ENCODE peak calls at places on chromosome 12, in four cellular contexts. Q, T, G and E are unnamed samples.

GRCh38 chr12:49750027-49750977 is 8.9 kb downstream of the TMBIM6 start:
- DNase-seq in Q (no peak), T (no peak), G (no peak), E (no peak)

GRCh38 chr12:48668996-48669395 is 13.0 kb downstream of the KANSL2 start:
- DNase-seq in Q (no peak), T (no peak), G (no peak), E (no peak)

GRCh38 chr12:92123780-92124707 is 21.6 kb downstream of the BTG1 start:
- DNase-seq in Q (no peak), T (no peak), G (no peak), E (no peak)

GRCh38 chr12:34406996-34407300 is 384.7 kb downstream of the ALG10 start:
- DNase-seq in Q (peak; percentile 57), T (peak; percentile 12), G (no peak), E (peak; percentile 10)

GRCh38 chr12:28882444-28882843 is 266.6 kb upstream of the FAR2 start:
- DNase-seq in Q (no peak), T (no peak), G (no peak), E (no peak)

GRCh38 chr12:5083955-5084849 is 40.5 kb downstream of the KCNA5 start:
- DNase-seq in Q (no peak), T (no peak), G (peak; percentile 73), E (no peak)

GRCh38 chr12:106493531-106493930 is 89.3 kb upstream of the RFX4 start:
- DNase-seq in Q (no peak), T (no peak), G (no peak), E (no peak)

GRCh38 chr12:116539905-116540482 is 19.2 kb upstream of the MAP1LC3B2 start:
- DNase-seq in Q (no peak), T (peak; percentile 62), G (no peak), E (no peak)

GRCh38 chr12:109822951-109823411 is 10.2 kb downstream of the TRPV4 start:
- DNase-seq in Q (no peak), T (no peak), G (no peak), E (no peak)

GRCh38 chr12:52139579-52140062 is 52.2 kb downstream of the KRT80 start:
- DNase-seq in Q (no peak), T (peak; percentile 87), G (peak; percentile 29), E (no peak)

GRCh38 chr12:75825686-75826085 is 205.9 kb downstream of the PHLDA1 start:
- DNase-seq in Q (no peak), T (no peak), G (peak; percentile 54), E (no peak)

GRCh38 chr12:113880337-113880736 is 85.8 kb downstream of the RBM19 start:
- DNase-seq in Q (no peak), T (no peak), G (no peak), E (no peak)

GRCh38 chr12:126069549-126070165 is 1004.4 kb downstream of the AACS start:
- DNase-seq in Q (no peak), T (peak; percentile 78), G (no peak), E (no peak)

GRCh38 chr12:63964301-63964700 is 119.8 kb downstream of the SRGAP1 start:
- DNase-seq in Q (no peak), T (no peak), G (no peak), E (no peak)

GRCh38 chr12:128734391-128734790 is 89.4 kb downstream of the SLC15A4 start:
- DNase-seq in Q (no peak), T (no peak), G (no peak), E (no peak)

GRCh38 chr12:111842556-111843396 is 748 bp downstream of the MAPKAPK5 start:
- DNase-seq in Q (no peak), T (no peak), G (no peak), E (peak; percentile 84)

GRCh38 chr12:127083028-127083949 is 1183.7 kb upstream of the TMEM132C start:
- DNase-seq in Q (no peak), T (no peak), G (peak; percentile 61), E (no peak)

GRCh38 chr12:92170050-92170449 is 24.4 kb upstream of the BTG1 start:
- DNase-seq in Q (no peak), T (no peak), G (no peak), E (no peak)

GRCh38 chr12:105120551-105120950 is 13.0 kb downstream of the WASHC4 start:
- DNase-seq in Q (no peak), T (no peak), G (no peak), E (no peak)

GRCh38 chr12:31491819-31492598 is 98.9 kb downstream of the DENND5B start:
- DNase-seq in Q (no peak), T (no peak), G (peak; percentile 75), E (no peak)

GRCh38 chr12:104720346-104721064 is 237.6 kb downstream of the SLC41A2 start:
- DNase-seq in Q (peak; percentile 63), T (no peak), G (no peak), E (peak; percentile 87)

GRCh38 chr12:100447405-100447804 is 26.3 kb upstream of the NR1H4 start:
- DNase-seq in Q (no peak), T (no peak), G (no peak), E (no peak)

GRCh38 chr12:11863988-11864387 is 206.8 kb upstream of the BCL2L14 start:
- DNase-seq in Q (no peak), T (no peak), G (no peak), E (no peak)

GRCh38 chr12:68294246-68294645 is 37.9 kb downstream of the MDM1 start:
- DNase-seq in Q (no peak), T (no peak), G (no peak), E (no peak)

GRCh38 chr12:48237048-48237630 is 34.0 kb upstream of the OR10AD1 start:
- DNase-seq in Q (no peak), T (no peak), G (no peak), E (no peak)

GRCh38 chr12:115320451-115320850 is 636.5 kb upstream of the TBX3 start:
- DNase-seq in Q (no peak), T (no peak), G (no peak), E (no peak)

GRCh38 chr12:52333321-52333720 is 12.1 kb upstream of the KRT83 start:
- DNase-seq in Q (no peak), T (no peak), G (no peak), E (no peak)

GRCh38 chr12:124383028-124383427 is 88.1 kb downstream of the RFLNA start:
- DNase-seq in Q (no peak), T (no peak), G (no peak), E (no peak)

GRCh38 chr12:6373022-6373787 is 2.2 kb downstream of the SCNN1A start:
- DNase-seq in Q (peak; percentile 26), T (no peak), G (no peak), E (peak; percentile 59)

GRCh38 chr12:642633-643477 is 20.4 kb downstream of the NINJ2 start:
- DNase-seq in Q (peak; percentile 92), T (peak; percentile 87), G (peak; percentile 32), E (peak; percentile 83)
- H3K4me1 ChIP-seq in Q (no peaks in the 10 kb centered on the region), T (no peaks in the 10 kb centered on the region), G (peaks cover 29% of the 10 kb centered on the region), E (peaks cover 5% of the 10 kb centered on the region)

DNA sequence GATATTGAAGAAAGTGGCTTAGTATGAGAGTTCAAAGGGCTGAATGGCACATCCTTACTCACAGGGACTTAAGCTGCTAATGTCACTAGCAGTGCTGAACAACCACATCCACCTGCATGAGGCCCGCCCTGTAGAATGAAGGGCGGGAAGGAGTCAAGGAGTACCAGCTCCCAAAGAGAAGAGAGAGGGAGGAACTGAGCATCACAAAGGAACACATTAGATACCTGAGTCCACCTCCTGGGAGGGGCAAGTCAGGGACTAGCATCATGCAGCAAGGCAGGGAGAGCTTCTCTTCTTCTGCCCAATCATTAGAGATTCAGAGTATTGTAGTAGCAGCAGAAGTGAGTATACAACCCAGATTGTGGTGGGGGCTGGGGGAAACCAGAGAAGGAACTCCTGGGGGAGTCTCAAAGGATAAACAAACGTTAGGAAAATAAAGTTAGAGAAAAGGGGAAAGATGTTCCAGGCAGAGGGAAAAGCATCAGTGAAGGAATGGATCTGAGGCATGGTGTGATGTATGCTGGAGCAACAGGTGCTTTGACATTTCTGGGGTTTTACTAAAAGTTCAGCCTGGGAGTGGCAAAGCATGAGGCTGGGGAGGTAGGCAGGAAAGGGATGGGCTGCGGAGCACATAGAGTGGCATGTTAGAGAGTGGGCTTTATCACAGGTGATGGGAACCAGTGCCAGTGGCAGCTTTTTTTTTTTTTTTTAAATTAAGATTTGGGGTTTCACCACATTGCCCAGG is 21.0 kb upstream of the GRIP1 start:
- DNase-seq in Q (no peak), T (no peak), G (no peak), E (no peak)
- H3K27me3 ChIP-seq in Q (no peaks in the 10 kb centered on the region), T (no peaks in the 10 kb centered on the region), G (no peaks in the 10 kb centered on the region), E (no peaks in the 10 kb centered on the region)

DNA sequence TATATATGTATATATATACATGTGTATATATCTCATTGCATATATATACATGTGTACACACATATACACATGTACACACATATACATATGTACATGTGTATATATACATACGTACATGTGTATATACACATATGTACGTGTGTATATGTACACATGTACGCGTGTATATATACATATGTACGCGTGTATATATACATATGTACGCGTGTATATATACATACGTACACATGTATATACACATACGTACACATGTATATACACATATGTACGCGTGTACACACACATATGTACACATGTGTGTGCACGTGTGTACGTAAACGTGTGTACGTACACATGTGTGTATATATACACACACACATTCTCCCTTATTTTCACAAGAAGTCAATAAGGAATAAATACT is 141.6 kb upstream of the TMCC3 start:
- DNase-seq in Q (no peak), T (no peak), G (no peak), E (no peak)
- H3K27ac ChIP-seq in Q (no peak overlapping the region), T (no peak overlapping the region), G (no peak overlapping the region), E (no peak overlapping the region)

DNA sequence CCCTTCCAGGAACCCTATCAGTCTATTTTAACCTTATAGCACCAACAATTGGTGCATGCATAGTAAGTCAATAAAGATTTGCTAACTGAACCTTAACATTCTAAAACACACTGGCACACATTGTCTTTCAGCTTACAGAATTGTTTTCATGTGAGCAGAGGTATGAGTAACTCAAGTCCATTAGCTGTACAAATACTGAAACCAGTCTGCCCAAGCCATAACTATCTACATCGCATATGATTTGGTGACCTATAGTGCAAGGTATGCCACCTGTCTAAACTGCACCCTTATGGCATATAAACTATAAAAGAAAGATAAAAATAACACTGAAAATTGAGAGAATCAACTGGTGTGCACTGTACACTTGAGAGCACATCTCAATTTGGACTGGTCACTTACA is 34.8 kb downstream of the SBNO1 start:
- DNase-seq in Q (no peak), T (no peak), G (no peak), E (no peak)
- H3K4me1 ChIP-seq in Q (no peaks in the 10 kb centered on the region), T (no peaks in the 10 kb centered on the region), G (no peaks in the 10 kb centered on the region), E (no peaks in the 10 kb centered on the region)

DNA sequence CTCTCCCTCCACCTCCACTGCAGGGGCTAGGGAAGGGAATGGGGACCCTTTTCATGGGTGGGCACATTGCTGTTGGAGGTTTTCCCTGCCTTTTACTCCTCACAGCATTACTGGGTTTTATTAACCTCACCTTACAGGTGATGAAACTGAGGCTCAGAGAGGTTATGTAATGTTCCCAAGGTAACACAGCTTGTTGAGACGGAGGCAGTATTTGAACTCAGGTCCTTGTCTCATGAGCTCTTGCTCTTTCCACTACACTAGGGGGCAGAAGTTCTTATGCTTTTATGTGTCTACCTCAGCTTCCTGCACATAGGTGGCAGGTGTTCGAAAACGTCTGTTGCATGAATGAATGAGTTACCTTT is 11.7 kb downstream of the CISTR start:
- DNase-seq in Q (no peak), T (no peak), G (no peak), E (no peak)
- H3K27me3 ChIP-seq in Q (no peaks in the 10 kb centered on the region), T (peaks cover 31% of the 10 kb centered on the region), G (peaks cover 21% of the 10 kb centered on the region), E (no peaks in the 10 kb centered on the region)

GRCh38 chr12:108696111-108696995 is 35.0 kb downstream of the CORO1C start:
- DNase-seq in Q (no peak), T (no peak), G (peak; percentile 87), E (no peak)

GRCh38 chr12:108699955-108700563 is 31.3 kb downstream of the CORO1C start:
- DNase-seq in Q (no peak), T (no peak), G (no peak), E (no peak)

GRCh38 chr12:108700833-108701450 is 30.4 kb downstream of the CORO1C start:
- DNase-seq in Q (no peak), T (no peak), G (no peak), E (no peak)

GRCh38 chr12:108696996-108697290 is 34.4 kb downstream of the CORO1C start:
- DNase-seq in Q (no peak), T (no peak), G (no peak), E (no peak)

GRCh38 chr12:108697905-108698304 is 33.4 kb downstream of the CORO1C start:
- DNase-seq in Q (no peak), T (no peak), G (no peak), E (no peak)
- H3K27ac ChIP-seq in Q (no peak overlapping the region), T (no peak overlapping the region), G (peak overlapping the region; percentile 88), E (no peak overlapping the region)